ENCODE peak calls at places on chromosomes 1 and 21, in seven cellular contexts. One of them, this sample, is unnamed.
A peak's percentile ranks its signal among the peaks of the same experiment; 100 is the strongest.

GRCh38 chr21:27220416-27220815 is 253.5 kb upstream of the ADAMTS5 start:
- DNase-seq in lower lobe of right lung: no peak
- DNase-seq in body of pancreas: no peak
- DNase-seq in dorsolateral prefrontal cortex: no peak
- DNase-seq in IMR-90: no peak
- DNase-seq in neural crest cell: no peak
- DNase-seq in A549: no peak
- DNase-seq in this sample: no peak

GRCh38 chr21:36510911-36511310 is 31.0 kb upstream of the CLDN14 start:
- DNase-seq in IMR-90: no peak
- DNase-seq in A549: no peak
- DNase-seq in neural crest cell: no peak
- DNase-seq in dorsolateral prefrontal cortex: no peak
- DNase-seq in lower lobe of right lung: no peak
- DNase-seq in body of pancreas: no peak
- DNase-seq in this sample: no peak

GRCh38 chr1:94648225-94649007 is 106.9 kb upstream of the F3 start:
- DNase-seq in IMR-90: peak; percentile 100
- DNase-seq in A549: no peak
- DNase-seq in lower lobe of right lung: peak; percentile 54
- DNase-seq in dorsolateral prefrontal cortex: no peak
- DNase-seq in neural crest cell: no peak
- DNase-seq in body of pancreas: peak; percentile 83
- DNase-seq in this sample: no peak

GRCh38 chr1:185483647-185484450 is 166.8 kb upstream of the IVNS1ABP start:
- DNase-seq in lower lobe of right lung: no peak
- DNase-seq in A549: peak; percentile 38
- DNase-seq in IMR-90: peak; percentile 89
- DNase-seq in body of pancreas: no peak
- DNase-seq in dorsolateral prefrontal cortex: no peak
- DNase-seq in neural crest cell: no peak
- DNase-seq in this sample: no peak

GRCh38 chr1:16237343-16237830 is 404 bp upstream of the CPLANE2 start:
- DNase-seq in A549: no peak
- DNase-seq in IMR-90: peak; percentile 43
- DNase-seq in dorsolateral prefrontal cortex: no peak
- DNase-seq in lower lobe of right lung: no peak
- DNase-seq in body of pancreas: no peak
- DNase-seq in neural crest cell: no peak
- DNase-seq in this sample: no peak

GRCh38 chr1:2213576-2214505 is 14.3 kb upstream of the SKI start:
- DNase-seq in dorsolateral prefrontal cortex: peak; percentile 60
- DNase-seq in A549: no peak
- DNase-seq in lower lobe of right lung: peak; percentile 81
- DNase-seq in neural crest cell: no peak
- DNase-seq in IMR-90: peak; percentile 86
- DNase-seq in body of pancreas: peak; percentile 15
- DNase-seq in this sample: no peak

GRCh38 chr1:164683235-164683634 is 124.3 kb downstream of the PBX1 start:
- DNase-seq in lower lobe of right lung: no peak
- DNase-seq in body of pancreas: no peak
- DNase-seq in IMR-90: no peak
- DNase-seq in dorsolateral prefrontal cortex: no peak
- DNase-seq in neural crest cell: no peak
- DNase-seq in A549: no peak
- DNase-seq in this sample: no peak

GRCh38 chr1:67211589-67212563 is 45.6 kb downstream of the IL23R start:
- DNase-seq in IMR-90: peak; percentile 34
- DNase-seq in A549: peak; percentile 3
- DNase-seq in neural crest cell: peak; percentile 27
- DNase-seq in body of pancreas: peak; percentile 42
- DNase-seq in lower lobe of right lung: no peak
- DNase-seq in dorsolateral prefrontal cortex: no peak
- DNase-seq in this sample: no peak

GRCh38 chr1:211606914-211607751 is 28.2 kb upstream of the SLC30A1 start:
- DNase-seq in lower lobe of right lung: peak; percentile 79
- DNase-seq in A549: no peak
- DNase-seq in IMR-90: no peak
- DNase-seq in neural crest cell: no peak
- DNase-seq in dorsolateral prefrontal cortex: no peak
- DNase-seq in body of pancreas: no peak
- DNase-seq in this sample: no peak

GRCh38 chr1:219745070-219745469 is 132.2 kb upstream of the ZC3H11B start:
- DNase-seq in lower lobe of right lung: no peak
- DNase-seq in neural crest cell: no peak
- DNase-seq in body of pancreas: no peak
- DNase-seq in A549: no peak
- DNase-seq in dorsolateral prefrontal cortex: no peak
- DNase-seq in IMR-90: no peak
- DNase-seq in this sample: no peak

GRCh38 chr21:45414396-45415187 is 9.6 kb downstream of the COL18A1 start:
- DNase-seq in body of pancreas: no peak
- DNase-seq in neural crest cell: no peak
- DNase-seq in IMR-90: no peak
- DNase-seq in dorsolateral prefrontal cortex: no peak
- DNase-seq in lower lobe of right lung: peak; percentile 28
- DNase-seq in A549: no peak
- DNase-seq in this sample: no peak

GRCh38 chr1:11543796-11544195 is 64.8 kb downstream of the DISP3 start:
- DNase-seq in IMR-90: no peak
- DNase-seq in body of pancreas: no peak
- DNase-seq in lower lobe of right lung: no peak
- DNase-seq in neural crest cell: no peak
- DNase-seq in dorsolateral prefrontal cortex: no peak
- DNase-seq in A549: no peak
- DNase-seq in this sample: no peak

GRCh38 chr1:53372501-53372951 is 44.7 kb upstream of the LRP8 start:
- DNase-seq in dorsolateral prefrontal cortex: no peak
- DNase-seq in IMR-90: no peak
- DNase-seq in A549: no peak
- DNase-seq in body of pancreas: peak; percentile 2
- DNase-seq in lower lobe of right lung: no peak
- DNase-seq in neural crest cell: no peak
- DNase-seq in this sample: no peak

GRCh38 chr1:163570061-163570460 is 248.3 kb downstream of the NUF2 start:
- DNase-seq in body of pancreas: no peak
- DNase-seq in neural crest cell: no peak
- DNase-seq in A549: no peak
- DNase-seq in dorsolateral prefrontal cortex: no peak
- DNase-seq in IMR-90: no peak
- DNase-seq in lower lobe of right lung: no peak
- DNase-seq in this sample: no peak

DNA sequence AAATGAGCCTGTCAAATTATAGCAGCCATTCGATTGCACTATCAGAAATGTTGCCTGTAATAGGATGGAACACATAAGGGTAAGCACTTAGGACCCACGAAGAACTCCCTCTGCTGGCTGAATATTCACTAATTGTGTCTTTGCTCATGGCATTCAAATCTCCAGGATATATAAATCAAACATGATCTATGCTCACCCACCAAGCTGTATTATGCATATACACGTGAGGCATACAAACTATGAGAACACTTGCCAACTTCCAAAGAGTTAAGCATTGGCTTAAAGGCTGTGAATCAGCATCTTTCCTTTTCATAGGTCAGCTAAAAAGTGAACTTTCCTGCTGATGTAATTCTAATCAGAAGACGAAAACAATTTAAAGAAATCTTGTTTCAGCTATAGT is 34.5 kb downstream of the TMPRSS15 start:
- DNase-seq in A549: no peak
- DNase-seq in dorsolateral prefrontal cortex: no peak
- DNase-seq in lower lobe of right lung: no peak
- DNase-seq in body of pancreas: no peak
- DNase-seq in IMR-90: no peak
- DNase-seq in neural crest cell: no peak
- DNase-seq in this sample: no peak
- TF ChIP-seq CTCF in A549: no peak
- TF ChIP-seq CTCF in dorsolateral prefrontal cortex: peak; percentile 32
- TF ChIP-seq CTCF in lower lobe of right lung: no peak
- TF ChIP-seq CTCF in body of pancreas: no peak
- TF ChIP-seq CTCF in IMR-90: no peak
- TF ChIP-seq CTCF in neural crest cell: peak; percentile 60
- TF ChIP-seq CTCF in this sample: no peak

GRCh38 chr1:54488065-54488750 is 59.8 kb upstream of the ACOT11 start:
- DNase-seq in neural crest cell: peak; percentile 92
- DNase-seq in IMR-90: peak; percentile 80
- DNase-seq in body of pancreas: peak; percentile 96
- DNase-seq in dorsolateral prefrontal cortex: peak; percentile 86
- DNase-seq in A549: peak; percentile 69
- DNase-seq in lower lobe of right lung: peak; percentile 93
- DNase-seq in this sample: peak; percentile 78
- TF ChIP-seq CTCF in neural crest cell: peak; percentile 20
- TF ChIP-seq CTCF in IMR-90: peak; percentile 1
- TF ChIP-seq CTCF in body of pancreas: no peak
- TF ChIP-seq CTCF in dorsolateral prefrontal cortex: no peak
- TF ChIP-seq CTCF in A549: no peak
- TF ChIP-seq CTCF in lower lobe of right lung: peak; percentile 25
- TF ChIP-seq CTCF in this sample: no peak

GRCh38 chr1:40081874-40082273 is 15.2 kb downstream of the PPT1 start:
- DNase-seq in lower lobe of right lung: no peak
- DNase-seq in body of pancreas: no peak
- DNase-seq in A549: no peak
- DNase-seq in IMR-90: no peak
- DNase-seq in dorsolateral prefrontal cortex: no peak
- DNase-seq in neural crest cell: no peak
- DNase-seq in this sample: no peak

GRCh38 chr1:40076895-40077312 is 20.1 kb downstream of the PPT1 start:
- DNase-seq in A549: no peak
- DNase-seq in lower lobe of right lung: no peak
- DNase-seq in IMR-90: peak; percentile 90
- DNase-seq in dorsolateral prefrontal cortex: no peak
- DNase-seq in neural crest cell: no peak
- DNase-seq in body of pancreas: no peak
- DNase-seq in this sample: no peak

GRCh38 chr1:40079774-40080390 is 17.2 kb downstream of the PPT1 start:
- DNase-seq in IMR-90: no peak
- DNase-seq in lower lobe of right lung: no peak
- DNase-seq in dorsolateral prefrontal cortex: no peak
- DNase-seq in body of pancreas: no peak
- DNase-seq in neural crest cell: no peak
- DNase-seq in A549: no peak
- DNase-seq in this sample: no peak

GRCh38 chr1:40075251-40075650 is 21.8 kb downstream of the PPT1 start:
- DNase-seq in lower lobe of right lung: no peak
- DNase-seq in IMR-90: no peak
- DNase-seq in body of pancreas: no peak
- DNase-seq in neural crest cell: no peak
- DNase-seq in A549: no peak
- DNase-seq in dorsolateral prefrontal cortex: no peak
- DNase-seq in this sample: no peak

DNA sequence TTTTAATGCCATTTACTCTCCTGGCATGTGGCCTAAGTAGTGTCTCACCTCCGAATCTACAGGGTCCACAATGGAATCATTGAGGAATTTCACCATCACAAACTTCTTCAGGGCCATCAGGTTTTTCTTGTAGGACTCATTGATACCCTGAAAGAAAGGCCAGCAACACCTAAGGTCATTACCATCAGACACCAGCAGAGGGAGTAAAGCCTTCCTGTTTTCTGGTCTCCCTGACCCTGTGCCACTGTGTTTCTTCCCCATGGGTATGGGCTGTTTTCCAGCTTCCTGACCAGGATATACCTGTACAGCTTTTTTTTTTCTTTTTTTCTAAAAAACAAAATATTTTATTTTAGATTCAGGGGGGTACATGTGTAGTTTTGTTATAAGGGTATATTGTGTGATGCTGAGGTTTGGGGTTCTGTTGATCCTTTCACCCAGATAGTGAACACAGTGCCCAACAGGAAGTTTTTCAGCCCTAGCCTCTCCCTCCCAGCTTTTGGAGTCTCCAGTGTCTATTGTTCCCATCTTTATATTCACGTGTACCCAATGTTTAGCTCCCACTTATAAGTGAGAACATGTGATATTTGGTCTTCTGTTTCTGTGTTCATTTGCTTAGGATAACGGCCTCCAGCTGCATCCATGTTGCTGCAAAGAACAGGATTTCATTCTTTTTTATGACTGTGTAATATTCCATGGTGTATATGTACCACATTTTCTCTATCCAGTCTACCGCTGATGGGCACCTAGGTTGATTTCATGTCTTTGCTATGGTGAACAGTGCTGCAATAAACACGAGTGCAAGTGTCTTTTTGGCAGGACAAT is 18.3 kb downstream of the PPT1 start:
- DNase-seq in body of pancreas: peak; percentile 44
- DNase-seq in dorsolateral prefrontal cortex: no peak
- DNase-seq in neural crest cell: peak; percentile 71
- DNase-seq in lower lobe of right lung: no peak
- DNase-seq in IMR-90: peak; percentile 46
- DNase-seq in A549: peak; percentile 47
- DNase-seq in this sample: no peak
- TF ChIP-seq CTCF in body of pancreas: peak; percentile 38
- TF ChIP-seq CTCF in dorsolateral prefrontal cortex: peak; percentile 61
- TF ChIP-seq CTCF in neural crest cell: peak; percentile 82
- TF ChIP-seq CTCF in lower lobe of right lung: peak; percentile 78
- TF ChIP-seq CTCF in IMR-90: peak; percentile 59
- TF ChIP-seq CTCF in A549: peak; percentile 57
- TF ChIP-seq CTCF in this sample: peak; percentile 84

GRCh38 chr1:204361781-204362180 is 2.1 kb upstream of the PLEKHA6 start:
- DNase-seq in A549: no peak
- DNase-seq in neural crest cell: no peak
- DNase-seq in IMR-90: no peak
- DNase-seq in body of pancreas: no peak
- DNase-seq in lower lobe of right lung: no peak
- DNase-seq in dorsolateral prefrontal cortex: no peak
- DNase-seq in this sample: no peak
- TF ChIP-seq CTCF in A549: no peak
- TF ChIP-seq CTCF in neural crest cell: no peak
- TF ChIP-seq CTCF in IMR-90: no peak
- TF ChIP-seq CTCF in body of pancreas: no peak
- TF ChIP-seq CTCF in lower lobe of right lung: no peak
- TF ChIP-seq CTCF in dorsolateral prefrontal cortex: no peak
- TF ChIP-seq CTCF in this sample: no peak

DNA sequence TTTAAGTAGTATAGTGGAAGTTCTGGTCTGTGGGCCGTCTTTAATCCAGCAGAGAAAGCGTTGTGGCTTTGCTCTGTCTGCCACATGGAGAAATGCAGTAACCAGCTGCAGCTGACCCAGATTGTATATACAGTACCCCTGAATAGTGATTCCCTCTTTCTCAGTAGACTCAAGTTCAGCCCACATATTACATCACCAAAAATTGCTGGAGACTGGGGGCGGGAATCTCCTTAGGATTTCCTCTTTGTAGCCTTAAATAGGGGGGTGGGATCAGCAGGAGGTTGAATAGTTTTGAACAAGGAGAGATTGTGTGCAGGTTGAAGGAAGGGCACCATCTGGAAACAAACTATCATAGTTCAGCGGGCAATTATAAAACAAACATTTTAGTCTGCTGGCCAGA is at the start of gene ANGPTL1:
- DNase-seq in body of pancreas: no peak
- DNase-seq in A549: no peak
- DNase-seq in IMR-90: peak; percentile 73
- DNase-seq in lower lobe of right lung: no peak
- DNase-seq in dorsolateral prefrontal cortex: no peak
- DNase-seq in neural crest cell: peak; percentile 18
- DNase-seq in this sample: no peak
- TF ChIP-seq CTCF in body of pancreas: no peak
- TF ChIP-seq CTCF in A549: no peak
- TF ChIP-seq CTCF in IMR-90: no peak
- TF ChIP-seq CTCF in lower lobe of right lung: no peak
- TF ChIP-seq CTCF in dorsolateral prefrontal cortex: no peak
- TF ChIP-seq CTCF in neural crest cell: no peak
- TF ChIP-seq CTCF in this sample: no peak

GRCh38 chr1:28436211-28436769 is 66.8 kb downstream of the PHACTR4 start:
- DNase-seq in dorsolateral prefrontal cortex: no peak
- DNase-seq in lower lobe of right lung: no peak
- DNase-seq in A549: no peak
- DNase-seq in body of pancreas: no peak
- DNase-seq in neural crest cell: no peak
- DNase-seq in IMR-90: no peak
- DNase-seq in this sample: no peak
- TF ChIP-seq CTCF in dorsolateral prefrontal cortex: no peak
- TF ChIP-seq CTCF in lower lobe of right lung: no peak
- TF ChIP-seq CTCF in A549: peak; percentile 11
- TF ChIP-seq CTCF in body of pancreas: no peak
- TF ChIP-seq CTCF in neural crest cell: peak; percentile 22
- TF ChIP-seq CTCF in IMR-90: no peak
- TF ChIP-seq CTCF in this sample: no peak